ENCODE peak calls at places on chromosomes 13 and 19, in four cellular contexts. U, O, Q and Z are unnamed samples.

GRCh38 chr13:67278230-67278629 is 48.1 kb upstream of the PCDH9 start:
- DNase-seq in O (no peak), U (no peak), Q (peak), Z (peak)

GRCh38 chr19:33317522-33317921 is 15.2 kb upstream of the CEBPA start:
- DNase-seq in U (no peak), O (no peak), Q (no peak), Z (no peak)

GRCh38 chr19:14118165-14119051 is 846 bp upstream of the PRKACA start:
- DNase-seq in U (peak), O (peak), Q (peak), Z (peak)

GRCh38 chr19:4064551-4065260 is 2.0 kb downstream of the ZBTB7A start:
- DNase-seq in U (peak), Q (peak), O (no peak), Z (peak)

GRCh38 chr19:56699552-56699951 is 28.0 kb upstream of the ZNF835 start:
- DNase-seq in U (no peak), Q (no peak), O (no peak), Z (no peak)

GRCh38 chr19:29873024-29873800 is 61.4 kb downstream of the CCNE1 start:
- DNase-seq in U (peak), Q (no peak), O (peak), Z (peak)

GRCh38 chr13:101265934-101266333 is 150.4 kb downstream of the NALCN start:
- DNase-seq in O (no peak), Q (no peak), U (no peak), Z (no peak)

GRCh38 chr13:22243519-22244197 is 572.8 kb downstream of the FGF9 start:
- DNase-seq in Q (no peak), U (no peak), O (no peak), Z (no peak)

GRCh38 chr13:89066868-89067466 is 1395.8 kb downstream of the SLITRK5 start:
- DNase-seq in U (peak), O (no peak), Q (peak), Z (peak)

GRCh38 chr13:31073859-31074718 is 87.6 kb downstream of the HSPH1 start:
- DNase-seq in Q (no peak), O (peak), U (no peak), Z (no peak)